ENCODE peak calls at places on chromosomes 16 and 17, in five cellular contexts. W is HFFc6, O is SJCRH30, R is iris pigment epithelial cell, I is neural progenitor cell. H is an unnamed sample.

GRCh38 chr17:38735161-38735997 is 5.2 kb downstream of the CISD3 start:
- DNase-seq in I (peak; percentile 82), O (peak; percentile 78), R (no peak), W (no peak), H (no peak)

GRCh38 chr16:8931864-8932263 is 31.8 kb downstream of the USP7 start:
- DNase-seq in R (peak; percentile 64), W (peak; percentile 10), I (peak; percentile 81), O (peak; percentile 74), H (no peak)

GRCh38 chr16:75244225-75244792 is 7.1 kb downstream of the BCAR1 start:
- DNase-seq in I (no peak), W (peak; percentile 59), O (peak; percentile 18), R (no peak), H (no peak)

GRCh38 chr17:14006249-14006942 is 62.9 kb upstream of the COX10 start:
- DNase-seq in R (no peak), I (no peak), W (no peak), O (no peak), H (no peak)

GRCh38 chr16:69711115-69711740 is 15.1 kb downstream of the NQO1 start:
- DNase-seq in R (peak; percentile 85), O (no peak), W (peak; percentile 55), I (no peak), H (no peak)

GRCh38 chr16:57873218-57873617 is 70.9 kb upstream of the KIFC3 start:
- DNase-seq in W (no peak), R (no peak), I (peak; percentile 50), O (no peak), H (peak; percentile 6)

GRCh38 chr16:81711609-81712329 is 67.3 kb upstream of the PLCG2 start:
- DNase-seq in W (peak; percentile 89), I (peak; percentile 57), O (peak; percentile 53), R (peak; percentile 94), H (peak; percentile 97)

GRCh38 chr17:82882715-82883446 is 43.1 kb upstream of the ZNF750 start:
- DNase-seq in W (no peak), R (no peak), I (no peak), O (no peak), H (peak; percentile 68)

GRCh38 chr17:76121932-76122383 is 18.4 kb upstream of the EXOC7 start:
- DNase-seq in W (no peak), R (peak; percentile 13), I (no peak), O (no peak), H (no peak)

GRCh38 chr16:52545157-52545543 is 1.8 kb downstream of the TOX3 start:
- DNase-seq in O (peak; percentile 50), W (no peak), I (peak; percentile 30), R (no peak), H (no peak)

GRCh38 chr16:4795181-4795827 is at the start of gene SMIM22:
- DNase-seq in R (no peak), O (no peak), I (no peak), W (no peak), H (no peak)